ENCODE peak calls at places on chromosomes 3 and 15, in six cellular contexts. W, X, Y, C, G and Q are unnamed samples.
A peak's percentile ranks its signal among the peaks of the same experiment; 100 is the strongest.

GRCh38 chr3:52805270-52806039 is 10.9 kb downstream of the ITIH3 start:
- DNase-seq in Y (no peak), W (no peak), G (no peak), X (no peak), C (no peak), Q (no peak)

GRCh38 chr3:175432338-175433025 is 573.3 kb downstream of the NAALADL2 start:
- DNase-seq in X (no peak), C (no peak), G (no peak), Y (no peak), W (no peak), Q (no peak)

GRCh38 chr3:90055721-90056120 is 948.3 kb downstream of the EPHA3 start:
- DNase-seq in W (no peak), X (no peak), G (no peak), Y (no peak), C (no peak), Q (no peak)

GRCh38 chr3:117495620-117496019 is 786.0 kb downstream of the TUSC7 start:
- DNase-seq in G (no peak), W (no peak), X (no peak), C (no peak), Y (no peak), Q (no peak)

GRCh38 chr15:65873271-65873670 is 4.0 kb downstream of the RAB11A start:
- DNase-seq in W (no peak), C (no peak), X (no peak), Y (no peak), G (no peak), Q (no peak)

GRCh38 chr15:86849563-86849962 is 769.9 kb downstream of the AGBL1 start:
- DNase-seq in Y (no peak), X (no peak), G (peak; percentile 16), C (no peak), W (no peak), Q (no peak)

GRCh38 chr3:46353639-46354410 is at the start of gene CCR2:
- DNase-seq in G (no peak), C (no peak), Y (peak; percentile 33), W (no peak), X (no peak), Q (no peak)

GRCh38 chr3:150519026-150519425 is 27.3 kb downstream of the SERP1 start:
- DNase-seq in X (no peak), W (no peak), C (no peak), G (no peak), Y (no peak), Q (no peak)

GRCh38 chr3:150146891-150147761 is 176.4 kb upstream of the PFN2 start:
- DNase-seq in X (no peak), W (no peak), Y (no peak), G (peak; percentile 20), C (no peak), Q (no peak)

GRCh38 chr3:39573392-39573791 is 105.9 kb downstream of the MOBP start:
- DNase-seq in Y (no peak), C (no peak), G (no peak), W (no peak), X (no peak), Q (no peak)

GRCh38 chr3:66376568-66376967 is 124.3 kb downstream of the LRIG1 start:
- DNase-seq in W (no peak), Y (no peak), G (no peak), X (no peak), C (no peak), Q (no peak)

GRCh38 chr15:31106495-31107300 is 5.2 kb upstream of the TRPM1 start:
- DNase-seq in X (peak; percentile 26), Y (no peak), G (no peak), W (no peak), C (no peak), Q (no peak)

GRCh38 chr3:39178553-39178952 is 13.8 kb downstream of the XIRP1 start:
- DNase-seq in W (no peak), G (no peak), X (no peak), Y (no peak), C (no peak), Q (no peak)

GRCh38 chr3:11847607-11848006 is 922 bp upstream of the TAMM41 start:
- DNase-seq in C (no peak), G (no peak), Y (peak; percentile 21), X (no peak), W (no peak), Q (peak; percentile 1)

GRCh38 chr15:57769266-57769665 is 62.8 kb downstream of the POLR2M start:
- DNase-seq in C (no peak), G (peak; percentile 76), Y (no peak), X (peak; percentile 82), W (no peak), Q (no peak)

GRCh38 chr15:88657326-88658069 is 18.7 kb downstream of the ISG20 start:
- DNase-seq in X (peak; percentile 60), C (peak; percentile 64), W (no peak), Y (peak; percentile 68), G (no peak), Q (no peak)

GRCh38 chr15:88656760-88657221 is 18.0 kb downstream of the ISG20 start:
- DNase-seq in W (no peak), X (peak; percentile 52), Y (peak; percentile 98), C (no peak), G (no peak), Q (no peak)

GRCh38 chr15:88661041-88661765 is 22.4 kb downstream of the ISG20 start:
- DNase-seq in W (no peak), G (no peak), Y (no peak), C (no peak), X (peak; percentile 36), Q (no peak)

GRCh38 chr15:88658070-88658965 is 19.5 kb downstream of the ISG20 start:
- DNase-seq in G (no peak), W (no peak), C (no peak), Y (no peak), X (peak; percentile 51), Q (peak; percentile 49)

GRCh38 chr15:88658972-88659931 is 20.4 kb downstream of the ISG20 start:
- DNase-seq in G (no peak), C (no peak), Y (no peak), W (no peak), X (peak; percentile 56), Q (no peak)
- H3K27ac ChIP-seq in G (no peak overlapping the region), C (no peak overlapping the region), Y (no peak overlapping the region), W (no peak overlapping the region), X (no peak overlapping the region), Q (no peak overlapping the region)

GRCh38 chr15:77454265-77454664 is 33.6 kb downstream of the HMG20A start:
- DNase-seq in Y (no peak), G (no peak), C (no peak), X (no peak), W (no peak), Q (no peak)

GRCh38 chr15:77456746-77457618 is 36.3 kb downstream of the HMG20A start:
- DNase-seq in X (no peak), W (no peak), G (no peak), Y (no peak), C (no peak), Q (no peak)

GRCh38 chr15:77455696-77456293 is 35.1 kb downstream of the HMG20A start:
- DNase-seq in G (no peak), Y (no peak), C (no peak), W (no peak), X (no peak), Q (no peak)

GRCh38 chr15:77454956-77455355 is 34.3 kb downstream of the HMG20A start:
- DNase-seq in Y (no peak), C (no peak), W (no peak), X (no peak), G (no peak), Q (no peak)

GRCh38 chr15:77457619-77458265 is 37.1 kb downstream of the HMG20A start:
- DNase-seq in W (no peak), C (no peak), G (no peak), Y (peak; percentile 87), X (no peak), Q (no peak)
- H3K27ac ChIP-seq in W (no peak overlapping the region), C (no peak overlapping the region), G (no peak overlapping the region), Y (peak overlapping the region; percentile 95), X (no peak overlapping the region), Q (no peak overlapping the region)

GRCh38 chr3:188489639-188490405 is 335.9 kb downstream of the LPP start:
- DNase-seq in G (no peak), C (no peak), Y (no peak), W (no peak), X (no peak), Q (no peak)

GRCh38 chr3:188490416-188490815 is 336.5 kb downstream of the LPP start:
- DNase-seq in X (no peak), Y (no peak), W (no peak), G (no peak), C (no peak), Q (no peak)

GRCh38 chr3:188486126-188486525 is 332.2 kb downstream of the LPP start:
- DNase-seq in G (no peak), Y (no peak), W (no peak), X (no peak), C (no peak), Q (no peak)

GRCh38 chr3:188487652-188488051 is 333.7 kb downstream of the LPP start:
- DNase-seq in Y (no peak), G (no peak), C (no peak), X (no peak), W (no peak), Q (no peak)

GRCh38 chr3:188486952-188487351 is 333.0 kb downstream of the LPP start:
- DNase-seq in Y (no peak), G (no peak), C (no peak), W (no peak), X (no peak), Q (no peak)
- H3K27ac ChIP-seq in Y (no peak overlapping the region), G (no peak overlapping the region), C (no peak overlapping the region), W (no peak overlapping the region), X (no peak overlapping the region), Q (no peak overlapping the region)

GRCh38 chr15:89332446-89332845 is 2.2 kb downstream of the POLG start:
- DNase-seq in X (no peak), G (no peak), W (no peak), C (peak; percentile 51), Y (no peak), Q (peak; percentile 27)

GRCh38 chr15:89330881-89331595 is 3.6 kb downstream of the POLG start:
- DNase-seq in Y (no peak), X (no peak), C (no peak), G (no peak), W (no peak), Q (no peak)

GRCh38 chr15:89333959-89334509 is 590 bp downstream of the POLG start:
- DNase-seq in W (no peak), X (peak; percentile 61), G (no peak), Y (no peak), C (no peak), Q (no peak)

GRCh38 chr15:89334510-89335288 is at the start of gene POLG:
- DNase-seq in X (peak; percentile 99), W (peak; percentile 97), Y (peak; percentile 99), G (peak; percentile 98), C (peak; percentile 99), Q (peak; percentile 99)

DNA sequence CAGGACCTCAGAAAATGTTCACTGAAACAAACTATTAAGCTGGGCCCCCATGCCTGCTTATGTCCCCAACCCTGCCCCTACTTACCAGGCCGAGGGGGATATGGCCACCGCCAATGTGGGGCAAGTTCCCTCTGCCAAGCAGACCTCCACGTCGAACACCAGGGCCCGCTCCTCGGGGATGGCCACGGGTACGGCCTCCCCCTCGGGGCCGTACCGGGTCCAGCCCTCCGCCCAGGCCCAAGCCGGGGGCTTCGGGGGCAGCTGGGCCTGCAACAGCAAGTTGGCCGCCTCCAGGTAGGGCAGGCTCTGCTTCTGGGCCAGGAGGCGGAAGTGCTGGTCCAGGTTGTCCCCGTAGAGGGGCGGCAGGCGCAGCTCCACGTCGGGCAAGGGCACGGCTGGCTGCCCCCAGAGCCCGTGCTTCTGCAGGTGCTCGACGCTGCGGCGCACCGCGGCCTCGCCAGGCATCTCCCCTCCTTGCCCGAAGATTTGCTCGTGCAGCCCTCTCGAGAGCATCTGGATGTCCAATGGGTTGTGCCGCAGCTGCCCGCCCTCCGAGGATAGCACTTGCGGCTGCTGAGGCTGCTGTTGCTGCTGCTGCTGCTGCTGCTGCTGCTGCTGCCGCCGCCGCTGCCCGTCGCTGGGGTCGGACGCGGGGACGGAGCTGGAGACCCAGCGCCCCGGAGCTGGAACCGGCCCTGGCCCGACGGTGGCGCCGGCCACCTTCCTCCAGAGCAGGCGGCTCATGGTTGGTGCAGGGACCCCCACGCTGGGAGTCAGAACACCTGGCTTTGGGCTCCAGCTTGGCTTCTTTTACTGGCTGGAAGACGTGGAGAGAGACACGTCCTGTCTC is 1.4 kb downstream of the POLG start:
- DNase-seq in C (no peak), X (no peak), Y (no peak), W (no peak), G (no peak), Q (no peak)
- H3K27ac ChIP-seq in C (no peak overlapping the region), X (peak overlapping the region; percentile 91), Y (no peak overlapping the region), W (peak overlapping the region; percentile 93), G (no peak overlapping the region), Q (peak overlapping the region; percentile 76)